ENCODE peak calls at places on chromosome 10, in six cellular contexts. One of them, this sample, is unnamed.

GRCh38 chr10:125128397-125129075 is 31.8 kb downstream of the CTBP2 start:
- DNase-seq in activated naive CD4-positive, alpha-beta T cell treated with anti-CD3 and anti-CD28 coated beads, Interleukin-2, amount 10 ng/mL, durations not matched to agents 7 days and 5 days: no peak
- DNase-seq in progenitor cell of endocrine pancreas: no peak
- DNase-seq in tibial artery: no peak
- DNase-seq in substantia nigra: no peak
- DNase-seq in ELR: no peak
- DNase-seq in this sample: no peak

GRCh38 chr10:24872049-24872789 is 80.2 kb downstream of the PRTFDC1 start:
- DNase-seq in activated naive CD4-positive, alpha-beta T cell treated with anti-CD3 and anti-CD28 coated beads, Interleukin-2, amount 10 ng/mL, durations not matched to agents 7 days and 5 days: no peak
- DNase-seq in progenitor cell of endocrine pancreas: no peak
- DNase-seq in tibial artery: no peak
- DNase-seq in substantia nigra: peak; percentile 33
- DNase-seq in ELR: no peak
- DNase-seq in this sample: no peak

GRCh38 chr10:93060887-93061593 is 442 bp downstream of the CYP26C1 start:
- DNase-seq in activated naive CD4-positive, alpha-beta T cell treated with anti-CD3 and anti-CD28 coated beads, Interleukin-2, amount 10 ng/mL, durations not matched to agents 7 days and 5 days: no peak
- DNase-seq in progenitor cell of endocrine pancreas: no peak
- DNase-seq in tibial artery: peak; percentile 61
- DNase-seq in substantia nigra: no peak
- DNase-seq in ELR: peak; percentile 17
- DNase-seq in this sample: no peak

GRCh38 chr10:129799942-129800341 is 164.1 kb downstream of the EBF3 start:
- DNase-seq in activated naive CD4-positive, alpha-beta T cell treated with anti-CD3 and anti-CD28 coated beads, Interleukin-2, amount 10 ng/mL, durations not matched to agents 7 days and 5 days: no peak
- DNase-seq in progenitor cell of endocrine pancreas: no peak
- DNase-seq in tibial artery: no peak
- DNase-seq in substantia nigra: no peak
- DNase-seq in ELR: no peak
- DNase-seq in this sample: no peak

GRCh38 chr10:71326464-71326881 is 7.4 kb downstream of the SLC29A3 start:
- DNase-seq in activated naive CD4-positive, alpha-beta T cell treated with anti-CD3 and anti-CD28 coated beads, Interleukin-2, amount 10 ng/mL, durations not matched to agents 7 days and 5 days: no peak
- DNase-seq in progenitor cell of endocrine pancreas: no peak
- DNase-seq in tibial artery: no peak
- DNase-seq in substantia nigra: no peak
- DNase-seq in ELR: no peak
- DNase-seq in this sample: no peak

GRCh38 chr10:106576534-106576933 is 588.0 kb downstream of the SORCS1 start:
- DNase-seq in activated naive CD4-positive, alpha-beta T cell treated with anti-CD3 and anti-CD28 coated beads, Interleukin-2, amount 10 ng/mL, durations not matched to agents 7 days and 5 days: no peak
- DNase-seq in progenitor cell of endocrine pancreas: no peak
- DNase-seq in tibial artery: no peak
- DNase-seq in substantia nigra: no peak
- DNase-seq in ELR: no peak
- DNase-seq in this sample: no peak

GRCh38 chr10:133379152-133379800 is at the start of gene PAOX:
- DNase-seq in activated naive CD4-positive, alpha-beta T cell treated with anti-CD3 and anti-CD28 coated beads, Interleukin-2, amount 10 ng/mL, durations not matched to agents 7 days and 5 days: peak; percentile 72
- DNase-seq in progenitor cell of endocrine pancreas: peak; percentile 56
- DNase-seq in tibial artery: peak; percentile 83
- DNase-seq in substantia nigra: peak; percentile 59
- DNase-seq in ELR: peak; percentile 70
- DNase-seq in this sample: peak; percentile 68

GRCh38 chr10:123904834-123905409 is 13.3 kb upstream of the CPXM2 start:
- DNase-seq in activated naive CD4-positive, alpha-beta T cell treated with anti-CD3 and anti-CD28 coated beads, Interleukin-2, amount 10 ng/mL, durations not matched to agents 7 days and 5 days: no peak
- DNase-seq in progenitor cell of endocrine pancreas: no peak
- DNase-seq in tibial artery: no peak
- DNase-seq in substantia nigra: no peak
- DNase-seq in ELR: no peak
- DNase-seq in this sample: no peak

GRCh38 chr10:4407783-4408182 is 418.2 kb upstream of the AKR1E2 start:
- DNase-seq in activated naive CD4-positive, alpha-beta T cell treated with anti-CD3 and anti-CD28 coated beads, Interleukin-2, amount 10 ng/mL, durations not matched to agents 7 days and 5 days: no peak
- DNase-seq in progenitor cell of endocrine pancreas: no peak
- DNase-seq in tibial artery: no peak
- DNase-seq in substantia nigra: no peak
- DNase-seq in ELR: peak; percentile 92
- DNase-seq in this sample: no peak

GRCh38 chr10:46546591-46547330 is 9.7 kb downstream of the GPRIN2 start:
- DNase-seq in activated naive CD4-positive, alpha-beta T cell treated with anti-CD3 and anti-CD28 coated beads, Interleukin-2, amount 10 ng/mL, durations not matched to agents 7 days and 5 days: peak; percentile 19
- DNase-seq in progenitor cell of endocrine pancreas: peak; percentile 10
- DNase-seq in tibial artery: peak; percentile 66
- DNase-seq in substantia nigra: no peak
- DNase-seq in ELR: no peak
- DNase-seq in this sample: no peak

GRCh38 chr10:122102867-122103525 is 114.0 kb downstream of the TACC2 start:
- DNase-seq in activated naive CD4-positive, alpha-beta T cell treated with anti-CD3 and anti-CD28 coated beads, Interleukin-2, amount 10 ng/mL, durations not matched to agents 7 days and 5 days: no peak
- DNase-seq in progenitor cell of endocrine pancreas: no peak
- DNase-seq in tibial artery: no peak
- DNase-seq in substantia nigra: no peak
- DNase-seq in ELR: no peak
- DNase-seq in this sample: no peak

GRCh38 chr10:33453081-33453850 is 118.8 kb upstream of the NRP1 start:
- DNase-seq in activated naive CD4-positive, alpha-beta T cell treated with anti-CD3 and anti-CD28 coated beads, Interleukin-2, amount 10 ng/mL, durations not matched to agents 7 days and 5 days: no peak
- DNase-seq in progenitor cell of endocrine pancreas: no peak
- DNase-seq in tibial artery: no peak
- DNase-seq in substantia nigra: no peak
- DNase-seq in ELR: peak; percentile 91
- DNase-seq in this sample: no peak

This sample was measured in neuronal stem cell.